ENCODE peak calls at places on chromosome 13, in nine cellular contexts. D is mucosa of descending colon; O is substantia nigra; S is anterior cingulate cortex; B is CD8-positive, alpha-beta memory T cell; E is HTR-8/SVneo; W is effector CD4-positive, alpha-beta T cell; X is NCI-H1105 treated with DMSO at 0.1 percent for 48 hours; T is NCI-H2029 treated with DMSO at 0.1 percent for 48 hours. R is an unnamed sample.

GRCh38 chr13:51562011-51562671 is 22.1 kb upstream of the WDFY2 start:
- DNase-seq in D (peak), O (no peak), S (no peak), B (no peak), E (no peak), W (no peak), X (no peak), T (no peak), R (no peak)

GRCh38 chr13:108807841-108808240 is 178.4 kb downstream of the MYO16 start:
- DNase-seq in D (no peak), O (no peak), S (no peak), B (no peak), E (no peak), W (no peak), X (no peak), T (no peak), R (no peak)

GRCh38 chr13:114145722-114146121 is 13.3 kb upstream of the RASA3 start:
- DNase-seq in D (no peak), O (no peak), S (no peak), B (no peak), E (no peak), W (no peak), X (no peak), T (no peak), R (no peak)

GRCh38 chr13:30908416-30908980 is 2.4 kb downstream of the MEDAG start:
- DNase-seq in D (no peak), O (no peak), S (no peak), B (no peak), E (peak), W (no peak), X (no peak), T (no peak), R (no peak)

GRCh38 chr13:43132228-43132627 is 108.8 kb downstream of the DNAJC15 start:
- DNase-seq in D (peak), O (no peak), S (no peak), B (no peak), E (peak), W (no peak), X (no peak), T (no peak), R (peak)

GRCh38 chr13:107339209-107339608 is 771.3 kb upstream of the ARGLU1 start:
- DNase-seq in D (no peak), O (no peak), S (no peak), B (no peak), E (peak), W (no peak), X (no peak), T (no peak), R (no peak)

GRCh38 chr13:113967729-113968462 is 6.0 kb downstream of the C13orf46 start:
- DNase-seq in D (no peak), O (no peak), S (no peak), B (no peak), E (no peak), W (no peak), X (no peak), T (no peak), R (peak)

GRCh38 chr13:113746143-113746525 is 12.9 kb upstream of the TMEM255B start:
- DNase-seq in D (peak), O (no peak), S (no peak), B (no peak), E (no peak), W (no peak), X (no peak), T (no peak), R (no peak)

GRCh38 chr13:113350065-113350937 is 13.6 kb downstream of the GRTP1 start:
- DNase-seq in D (no peak), O (no peak), S (no peak), B (no peak), E (no peak), W (no peak), X (no peak), T (no peak), R (no peak)

GRCh38 chr13:106555631-106556328 is 12.2 kb downstream of the ARGLU1 start:
- DNase-seq in D (no peak), O (no peak), S (no peak), B (no peak), E (no peak), W (no peak), X (no peak), T (no peak), R (no peak)

GRCh38 chr13:35891973-35892441 is 239.2 kb downstream of the DCLK1 start:
- DNase-seq in D (no peak), O (no peak), S (no peak), B (no peak), E (no peak), W (no peak), X (no peak), T (no peak), R (no peak)

GRCh38 chr13:60584976-60585375 is 188.0 kb downstream of the TDRD3 start:
- DNase-seq in D (no peak), O (peak), S (no peak), B (no peak), E (no peak), W (no peak), X (no peak), T (no peak), R (no peak)

GRCh38 chr13:29474991-29475390 is 120.5 kb downstream of the SLC7A1 start:
- DNase-seq in D (no peak), O (no peak), S (no peak), B (no peak), E (no peak), W (no peak), X (no peak), T (no peak), R (no peak)

GRCh38 chr13:94312511-94313191 is 166.8 kb downstream of the DCT start:
- DNase-seq in D (no peak), O (no peak), S (no peak), B (no peak), E (no peak), W (no peak), X (peak), T (no peak), R (no peak)

GRCh38 chr13:64510698-64511097 is 2719.4 kb downstream of the PCDH9 start:
- DNase-seq in D (no peak), O (no peak), S (no peak), B (no peak), E (no peak), W (no peak), X (no peak), T (no peak), R (no peak)

GRCh38 chr13:113860051-113860471 is 3.8 kb downstream of the GAS6 start:
- DNase-seq in D (peak), O (no peak), S (no peak), B (no peak), E (no peak), W (no peak), X (no peak), T (no peak), R (peak)

GRCh38 chr13:102879793-102880499 is 34.1 kb downstream of the ERCC5 start:
- DNase-seq in D (no peak), O (no peak), S (no peak), B (no peak), E (no peak), W (no peak), X (no peak), T (no peak), R (no peak)

GRCh38 chr13:43229506-43229905 is 206.1 kb downstream of the DNAJC15 start:
- DNase-seq in D (no peak), O (no peak), S (no peak), B (no peak), E (no peak), W (no peak), X (no peak), T (no peak), R (no peak)